ENCODE peak calls at places on chromosome 13, in six cellular contexts. One of them, this sample, is unnamed.

GRCh38 chr13:50512602-50513527 is 330.6 kb downstream of the DLEU7 start:
- DNase-seq in C1 segment of cervical spinal cord: peak
- DNase-seq in CD4-positive, CD25-positive, alpha-beta regulatory T cell: peak
- DNase-seq in CD8-positive, alpha-beta memory T cell: peak
- DNase-seq in tibial nerve: peak
- DNase-seq in neural crest cell: peak
- DNase-seq in this sample: no peak

GRCh38 chr13:67148219-67148583 is 81.9 kb downstream of the PCDH9 start:
- DNase-seq in C1 segment of cervical spinal cord: no peak
- DNase-seq in CD4-positive, CD25-positive, alpha-beta regulatory T cell: no peak
- DNase-seq in CD8-positive, alpha-beta memory T cell: no peak
- DNase-seq in tibial nerve: no peak
- DNase-seq in neural crest cell: no peak
- DNase-seq in this sample: no peak

GRCh38 chr13:46526763-46527162 is 26.2 kb upstream of the LRCH1 start:
- DNase-seq in C1 segment of cervical spinal cord: no peak
- DNase-seq in CD4-positive, CD25-positive, alpha-beta regulatory T cell: no peak
- DNase-seq in CD8-positive, alpha-beta memory T cell: no peak
- DNase-seq in tibial nerve: no peak
- DNase-seq in neural crest cell: no peak
- DNase-seq in this sample: no peak

GRCh38 chr13:93775507-93776108 is 549.0 kb downstream of the GPC6 start:
- DNase-seq in C1 segment of cervical spinal cord: no peak
- DNase-seq in CD4-positive, CD25-positive, alpha-beta regulatory T cell: no peak
- DNase-seq in CD8-positive, alpha-beta memory T cell: no peak
- DNase-seq in tibial nerve: no peak
- DNase-seq in neural crest cell: no peak
- DNase-seq in this sample: no peak

GRCh38 chr13:113497217-113497616 is 6.7 kb upstream of the DCUN1D2 start:
- DNase-seq in C1 segment of cervical spinal cord: no peak
- DNase-seq in CD4-positive, CD25-positive, alpha-beta regulatory T cell: no peak
- DNase-seq in CD8-positive, alpha-beta memory T cell: no peak
- DNase-seq in tibial nerve: no peak
- DNase-seq in neural crest cell: no peak
- DNase-seq in this sample: no peak

GRCh38 chr13:50085063-50085462 is 69.8 kb downstream of the KCNRG start:
- DNase-seq in C1 segment of cervical spinal cord: no peak
- DNase-seq in CD4-positive, CD25-positive, alpha-beta regulatory T cell: peak
- DNase-seq in CD8-positive, alpha-beta memory T cell: peak
- DNase-seq in tibial nerve: no peak
- DNase-seq in neural crest cell: no peak
- DNase-seq in this sample: no peak

GRCh38 chr13:73401769-73402168 is 343.0 kb downstream of the KLF5 start:
- DNase-seq in C1 segment of cervical spinal cord: no peak
- DNase-seq in CD4-positive, CD25-positive, alpha-beta regulatory T cell: no peak
- DNase-seq in CD8-positive, alpha-beta memory T cell: no peak
- DNase-seq in tibial nerve: no peak
- DNase-seq in neural crest cell: no peak
- DNase-seq in this sample: no peak

GRCh38 chr13:23915308-23915707 is 18.0 kb upstream of the C1QTNF9B start:
- DNase-seq in C1 segment of cervical spinal cord: no peak
- DNase-seq in CD4-positive, CD25-positive, alpha-beta regulatory T cell: no peak
- DNase-seq in CD8-positive, alpha-beta memory T cell: no peak
- DNase-seq in tibial nerve: no peak
- DNase-seq in neural crest cell: no peak
- DNase-seq in this sample: no peak

GRCh38 chr13:55999709-56000108 is 1141.0 kb upstream of the PRR20A start:
- DNase-seq in C1 segment of cervical spinal cord: no peak
- DNase-seq in CD4-positive, CD25-positive, alpha-beta regulatory T cell: no peak
- DNase-seq in CD8-positive, alpha-beta memory T cell: no peak
- DNase-seq in tibial nerve: no peak
- DNase-seq in neural crest cell: no peak
- DNase-seq in this sample: no peak

GRCh38 chr13:109874444-109874920 is 88.1 kb upstream of the IRS2 start:
- DNase-seq in C1 segment of cervical spinal cord: no peak
- DNase-seq in CD4-positive, CD25-positive, alpha-beta regulatory T cell: no peak
- DNase-seq in CD8-positive, alpha-beta memory T cell: no peak
- DNase-seq in tibial nerve: no peak
- DNase-seq in neural crest cell: no peak
- DNase-seq in this sample: no peak

GRCh38 chr13:49400755-49401659 is 42.9 kb downstream of the CAB39L start:
- DNase-seq in C1 segment of cervical spinal cord: no peak
- DNase-seq in CD4-positive, CD25-positive, alpha-beta regulatory T cell: no peak
- DNase-seq in CD8-positive, alpha-beta memory T cell: no peak
- DNase-seq in tibial nerve: peak
- DNase-seq in neural crest cell: no peak
- DNase-seq in this sample: no peak

GRCh38 chr13:50676602-50677001 is 166.9 kb downstream of the DLEU7 start:
- DNase-seq in C1 segment of cervical spinal cord: no peak
- DNase-seq in CD4-positive, CD25-positive, alpha-beta regulatory T cell: no peak
- DNase-seq in CD8-positive, alpha-beta memory T cell: no peak
- DNase-seq in tibial nerve: no peak
- DNase-seq in neural crest cell: no peak
- DNase-seq in this sample: no peak

GRCh38 chr13:110045202-110045601 is 258.8 kb upstream of the IRS2 start:
- DNase-seq in C1 segment of cervical spinal cord: no peak
- DNase-seq in CD4-positive, CD25-positive, alpha-beta regulatory T cell: no peak
- DNase-seq in CD8-positive, alpha-beta memory T cell: no peak
- DNase-seq in tibial nerve: no peak
- DNase-seq in neural crest cell: no peak
- DNase-seq in this sample: no peak

GRCh38 chr13:59416561-59416960 is 747.2 kb downstream of the DIAPH3 start:
- DNase-seq in C1 segment of cervical spinal cord: no peak
- DNase-seq in CD4-positive, CD25-positive, alpha-beta regulatory T cell: no peak
- DNase-seq in CD8-positive, alpha-beta memory T cell: no peak
- DNase-seq in tibial nerve: no peak
- DNase-seq in neural crest cell: no peak
- DNase-seq in this sample: no peak

GRCh38 chr13:72963762-72964161 is 95.0 kb upstream of the KLF5 start:
- DNase-seq in C1 segment of cervical spinal cord: no peak
- DNase-seq in CD4-positive, CD25-positive, alpha-beta regulatory T cell: no peak
- DNase-seq in CD8-positive, alpha-beta memory T cell: no peak
- DNase-seq in tibial nerve: no peak
- DNase-seq in neural crest cell: no peak
- DNase-seq in this sample: no peak

GRCh38 chr13:51453959-51454703 is 1.3 kb upstream of the INTS6 start:
- DNase-seq in C1 segment of cervical spinal cord: no peak
- DNase-seq in CD4-positive, CD25-positive, alpha-beta regulatory T cell: no peak
- DNase-seq in CD8-positive, alpha-beta memory T cell: no peak
- DNase-seq in tibial nerve: peak
- DNase-seq in neural crest cell: no peak
- DNase-seq in this sample: no peak

GRCh38 chr13:54787754-54788153 is 1759.1 kb downstream of the OLFM4 start:
- DNase-seq in C1 segment of cervical spinal cord: no peak
- DNase-seq in CD4-positive, CD25-positive, alpha-beta regulatory T cell: no peak
- DNase-seq in CD8-positive, alpha-beta memory T cell: no peak
- DNase-seq in tibial nerve: no peak
- DNase-seq in neural crest cell: no peak
- DNase-seq in this sample: no peak

GRCh38 chr13:36370108-36370429 is 23.9 kb upstream of the SPART start:
- DNase-seq in C1 segment of cervical spinal cord: peak
- DNase-seq in CD4-positive, CD25-positive, alpha-beta regulatory T cell: no peak
- DNase-seq in CD8-positive, alpha-beta memory T cell: no peak
- DNase-seq in tibial nerve: peak
- DNase-seq in neural crest cell: no peak
- DNase-seq in this sample: no peak

GRCh38 chr13:19264711-19265110 is 83.1 kb upstream of the TUBA3C start:
- DNase-seq in C1 segment of cervical spinal cord: no peak
- DNase-seq in CD4-positive, CD25-positive, alpha-beta regulatory T cell: no peak
- DNase-seq in CD8-positive, alpha-beta memory T cell: no peak
- DNase-seq in tibial nerve: no peak
- DNase-seq in neural crest cell: no peak
- DNase-seq in this sample: no peak